ENCODE peak calls at places on chromosome 9, in ten cellular contexts. H is SJSA1; Z is CD4-positive, alpha-beta T cell; V is RWPE2; J is naive thymus-derived CD4-positive, alpha-beta T cell; P is CD4-positive, CD25-positive, alpha-beta regulatory T cell; O is uterus; M is CD8-positive, alpha-beta memory T cell; N is neuronal stem cell; D is left lung. S is an unnamed sample.

GRCh38 chr9:35059438-35059837 is 13.0 kb downstream of the VCP start:
- DNase-seq in H (no peak), Z (no peak), V (no peak), J (no peak), P (no peak), O (no peak), M (no peak), N (no peak), D (no peak), S (no peak)

GRCh38 chr9:121369595-121370265 is at the start of gene STOM:
- DNase-seq in H (no peak), Z (peak), V (peak), J (no peak), P (no peak), O (peak), M (peak), N (no peak), D (no peak), S (no peak)

GRCh38 chr9:6055213-6055612 is 39.8 kb upstream of the RANBP6 start:
- DNase-seq in H (peak), Z (no peak), V (no peak), J (peak), P (peak), O (peak), M (no peak), N (peak), D (no peak), S (peak)

GRCh38 chr9:128271112-128271511 is 4.7 kb downstream of the GOLGA2 start:
- DNase-seq in H (no peak), Z (no peak), V (no peak), J (no peak), P (no peak), O (no peak), M (no peak), N (no peak), D (no peak), S (no peak)

GRCh38 chr9:98303556-98304125 is 48.2 kb upstream of the TBC1D2 start:
- DNase-seq in H (no peak), Z (no peak), V (no peak), J (no peak), P (no peak), O (no peak), M (no peak), N (no peak), D (no peak), S (no peak)

GRCh38 chr9:93875330-93875729 is 79.8 kb downstream of the BARX1 start:
- DNase-seq in H (no peak), Z (no peak), V (no peak), J (no peak), P (no peak), O (no peak), M (no peak), N (no peak), D (no peak), S (no peak)

GRCh38 chr9:27151693-27152397 is 42.8 kb downstream of the TEK start:
- DNase-seq in H (peak), Z (no peak), V (no peak), J (no peak), P (no peak), O (no peak), M (no peak), N (no peak), D (no peak), S (no peak)

GRCh38 chr9:136464241-136464640 is 18.6 kb downstream of the SEC16A start:
- DNase-seq in H (no peak), Z (no peak), V (no peak), J (no peak), P (no peak), O (no peak), M (no peak), N (no peak), D (no peak), S (no peak)

GRCh38 chr9:27523141-27523540 is 949 bp upstream of the IFNK start:
- DNase-seq in H (no peak), Z (no peak), V (no peak), J (no peak), P (no peak), O (no peak), M (no peak), N (no peak), D (no peak), S (no peak)

GRCh38 chr9:88757406-88758010 is 222.5 kb downstream of the NXNL2 start:
- DNase-seq in H (no peak), Z (no peak), V (no peak), J (no peak), P (no peak), O (no peak), M (no peak), N (no peak), D (no peak), S (no peak)

GRCh38 chr9:131275332-131276106 is 791 bp downstream of the FAM78A start:
- DNase-seq in H (no peak), Z (no peak), V (no peak), J (no peak), P (no peak), O (no peak), M (no peak), N (no peak), D (no peak), S (no peak)

GRCh38 chr9:7816021-7816420 is 16.4 kb upstream of the DMAC1 start:
- DNase-seq in H (no peak), Z (no peak), V (no peak), J (no peak), P (no peak), O (no peak), M (no peak), N (no peak), D (no peak), S (no peak)

GRCh38 chr9:112750111-112750766 is at the start of gene SNX30:
- DNase-seq in H (peak), Z (peak), V (peak), J (peak), P (peak), O (peak), M (peak), N (peak), D (peak), S (peak)

GRCh38 chr9:94676446-94677148 is 37.3 kb upstream of the FBP1 start:
- DNase-seq in H (no peak), Z (no peak), V (no peak), J (no peak), P (no peak), O (no peak), M (no peak), N (no peak), D (no peak), S (no peak)

GRCh38 chr9:91724068-91724440 is 226.0 kb downstream of the ROR2 start:
- DNase-seq in H (no peak), Z (no peak), V (no peak), J (no peak), P (no peak), O (no peak), M (no peak), N (no peak), D (no peak), S (no peak)

GRCh38 chr9:131707050-131707449 is 32.8 kb downstream of the RAPGEF1 start:
- DNase-seq in H (no peak), Z (no peak), V (no peak), J (no peak), P (no peak), O (no peak), M (no peak), N (no peak), D (no peak), S (no peak)

GRCh38 chr9:113343732-113344231 is 3.7 kb upstream of the WDR31 start:
- DNase-seq in H (no peak), Z (no peak), V (no peak), J (no peak), P (no peak), O (peak), M (no peak), N (no peak), D (no peak), S (peak)

GRCh38 chr9:137676998-137677397 is 58.2 kb downstream of the EHMT1 start:
- DNase-seq in H (no peak), Z (no peak), V (no peak), J (no peak), P (no peak), O (no peak), M (no peak), N (no peak), D (no peak), S (no peak)

GRCh38 chr9:125977223-125977622 is 230.1 kb downstream of the PBX3 start:
- DNase-seq in H (peak), Z (no peak), V (no peak), J (no peak), P (no peak), O (no peak), M (no peak), N (no peak), D (no peak), S (no peak)

GRCh38 chr9:91119679-91120078 is 242.0 kb downstream of the AUH start:
- DNase-seq in H (peak), Z (no peak), V (no peak), J (no peak), P (no peak), O (no peak), M (no peak), N (no peak), D (no peak), S (no peak)

GRCh38 chr9:123507992-123508391 is 152.0 kb downstream of the CRB2 start:
- DNase-seq in H (no peak), Z (no peak), V (no peak), J (no peak), P (no peak), O (no peak), M (no peak), N (no peak), D (no peak), S (no peak)

GRCh38 chr9:76206821-76207220 is 187.4 kb downstream of the RFK start:
- DNase-seq in H (no peak), Z (no peak), V (no peak), J (no peak), P (no peak), O (no peak), M (no peak), N (no peak), D (no peak), S (no peak)

GRCh38 chr9:107131108-107131799 is 151.8 kb upstream of the RAD23B start:
- DNase-seq in H (no peak), Z (no peak), V (no peak), J (no peak), P (no peak), O (no peak), M (no peak), N (peak), D (no peak), S (no peak)

GRCh38 chr9:37944671-37945481 is 40.9 kb upstream of the SLC25A51 start:
- DNase-seq in H (peak), Z (no peak), V (no peak), J (no peak), P (no peak), O (no peak), M (no peak), N (peak), D (no peak), S (no peak)

GRCh38 chr9:124964056-124964455 is 23.2 kb upstream of the GOLGA1 start:
- DNase-seq in H (no peak), Z (no peak), V (no peak), J (no peak), P (no peak), O (no peak), M (no peak), N (no peak), D (no peak), S (no peak)

GRCh38 chr9:119811030-119811429 is 441.8 kb upstream of the BRINP1 start:
- DNase-seq in H (peak), Z (no peak), V (no peak), J (no peak), P (no peak), O (no peak), M (no peak), N (no peak), D (no peak), S (no peak)

GRCh38 chr9:22742401-22742800 is 295.8 kb downstream of the DMRTA1 start:
- DNase-seq in H (no peak), Z (no peak), V (no peak), J (no peak), P (no peak), O (no peak), M (no peak), N (no peak), D (no peak), S (no peak)

GRCh38 chr9:136438909-136439549 is 616 bp downstream of the INPP5E start:
- DNase-seq in H (peak), Z (peak), V (peak), J (peak), P (peak), O (no peak), M (peak), N (no peak), D (peak), S (no peak)

GRCh38 chr9:68822596-68823165 is 117.6 kb downstream of the PIP5K1B start:
- DNase-seq in H (no peak), Z (no peak), V (no peak), J (no peak), P (no peak), O (no peak), M (no peak), N (no peak), D (no peak), S (peak)

GRCh38 chr9:131837836-131838235 is 98.0 kb upstream of the RAPGEF1 start:
- DNase-seq in H (no peak), Z (no peak), V (no peak), J (no peak), P (no peak), O (no peak), M (no peak), N (no peak), D (no peak), S (no peak)

GRCh38 chr9:4987996-4988421 is 2.9 kb downstream of the JAK2 start:
- DNase-seq in H (peak), Z (peak), V (no peak), J (peak), P (peak), O (peak), M (peak), N (peak), D (no peak), S (peak)

GRCh38 chr9:114238919-114239879 is 83.7 kb upstream of the ORM1 start:
- DNase-seq in H (no peak), Z (no peak), V (no peak), J (no peak), P (no peak), O (no peak), M (no peak), N (no peak), D (peak), S (no peak)

GRCh38 chr9:133803745-133804144 is 65.6 kb upstream of the SARDH start:
- DNase-seq in H (no peak), Z (no peak), V (no peak), J (no peak), P (no peak), O (no peak), M (no peak), N (no peak), D (no peak), S (no peak)
- H3K27ac ChIP-seq in H (no peak), Z (no peak), V (no peak), J (no peak), P (no peak), O (no peak), M (no peak), N (no peak), D (no peak), S (no peak)

GRCh38 chr9:36866840-36867239 is 167.2 kb downstream of the PAX5 start:
- DNase-seq in H (no peak), Z (no peak), V (no peak), J (no peak), P (no peak), O (no peak), M (no peak), N (no peak), D (peak), S (no peak)

GRCh38 chr9:36867672-36868471 is 166.2 kb downstream of the PAX5 start:
- DNase-seq in H (no peak), Z (no peak), V (no peak), J (no peak), P (no peak), O (no peak), M (no peak), N (no peak), D (no peak), S (no peak)

GRCh38 chr9:36868591-36869282 is 165.3 kb downstream of the PAX5 start:
- DNase-seq in H (no peak), Z (no peak), V (no peak), J (no peak), P (no peak), O (no peak), M (no peak), N (no peak), D (no peak), S (no peak)

GRCh38 chr9:36865731-36866635 is 168.1 kb downstream of the PAX5 start:
- DNase-seq in H (no peak), Z (no peak), V (no peak), J (no peak), P (no peak), O (no peak), M (no peak), N (no peak), D (peak), S (no peak)

DNA sequence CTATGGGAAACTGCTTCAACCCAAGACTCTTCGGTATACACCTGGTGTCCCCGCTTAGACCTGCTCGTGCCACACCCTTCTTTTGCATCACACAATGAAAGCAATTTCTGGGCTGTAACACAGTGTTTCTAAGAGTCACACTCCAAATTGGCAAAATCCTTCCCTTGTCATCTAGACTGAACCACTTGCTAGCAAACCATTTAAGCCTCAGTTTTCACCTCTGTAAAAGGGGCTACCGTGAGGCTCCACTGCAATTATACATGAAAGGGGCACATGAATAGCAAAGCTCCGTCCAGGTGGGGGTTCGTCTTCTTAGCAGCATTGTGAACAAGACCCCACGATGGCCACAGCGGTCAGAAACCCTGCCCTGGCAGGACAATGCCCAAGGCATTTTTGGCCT is 166.8 kb downstream of the PAX5 start:
- DNase-seq in H (no peak), Z (no peak), V (no peak), J (no peak), P (no peak), O (no peak), M (no peak), N (no peak), D (no peak), S (no peak)
- H3K27ac ChIP-seq in H (no peak), Z (no peak), V (no peak), J (no peak), P (no peak), O (no peak), M (no peak), N (no peak), D (no peak), S (no peak)

GRCh38 chr9:109320734-109321448 is at the start of gene EPB41L4B:
- DNase-seq in H (peak), Z (peak), V (peak), J (peak), P (peak), O (peak), M (peak), N (peak), D (peak), S (peak)

GRCh38 chr9:109325089-109325488 is 4.2 kb upstream of the EPB41L4B start:
- DNase-seq in H (no peak), Z (no peak), V (no peak), J (no peak), P (no peak), O (no peak), M (no peak), N (no peak), D (no peak), S (no peak)

GRCh38 chr9:109321727-109322126 is 868 bp upstream of the EPB41L4B start:
- DNase-seq in H (no peak), Z (no peak), V (no peak), J (no peak), P (no peak), O (no peak), M (no peak), N (no peak), D (no peak), S (no peak)

GRCh38 chr9:109320338-109320733 is 523 bp downstream of the EPB41L4B start:
- DNase-seq in H (no peak), Z (no peak), V (no peak), J (no peak), P (no peak), O (no peak), M (no peak), N (peak), D (peak), S (no peak)

GRCh38 chr9:109323771-109324170 is 2.9 kb upstream of the EPB41L4B start:
- DNase-seq in H (no peak), Z (no peak), V (no peak), J (no peak), P (no peak), O (no peak), M (no peak), N (no peak), D (no peak), S (no peak)
- H3K27ac ChIP-seq in H (no peak), Z (no peak), V (no peak), J (no peak), P (no peak), O (no peak), M (no peak), N (no peak), D (no peak), S (no peak)

DNA sequence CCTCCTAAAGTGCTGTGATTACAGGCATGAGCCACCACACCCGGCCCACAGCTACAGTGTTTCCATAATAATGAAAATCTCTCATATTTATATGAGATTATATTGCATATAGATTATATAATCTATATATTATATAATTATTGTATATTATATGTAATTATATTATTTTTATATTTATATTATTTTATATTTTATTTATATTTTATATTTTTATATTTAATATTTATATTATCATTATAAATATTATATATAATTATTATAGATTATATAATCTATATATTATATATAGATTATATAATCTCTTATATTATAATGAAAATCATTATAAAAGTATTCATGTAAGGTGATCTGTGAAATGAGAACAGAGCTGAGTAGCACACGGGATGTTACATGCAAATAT is 11.5 kb downstream of the ANKRD18B start:
- DNase-seq in H (no peak), Z (no peak), V (no peak), J (no peak), P (no peak), O (no peak), M (no peak), N (no peak), D (no peak), S (no peak)
- H3K27ac ChIP-seq in H (no peak), Z (no peak), V (no peak), J (no peak), P (no peak), O (no peak), M (no peak), N (no peak), D (no peak), S (no peak)

GRCh38 chr9:129365196-129365595 is 187.1 kb upstream of the IER5L start:
- DNase-seq in H (no peak), Z (no peak), V (no peak), J (no peak), P (no peak), O (no peak), M (no peak), N (no peak), D (no peak), S (no peak)

GRCh38 chr9:129361196-129361595 is 183.1 kb upstream of the IER5L start:
- DNase-seq in H (no peak), Z (no peak), V (no peak), J (no peak), P (no peak), O (no peak), M (no peak), N (no peak), D (peak), S (no peak)

GRCh38 chr9:129359871-129360536 is 181.9 kb upstream of the IER5L start:
- DNase-seq in H (no peak), Z (no peak), V (no peak), J (no peak), P (no peak), O (no peak), M (no peak), N (no peak), D (peak), S (no peak)

GRCh38 chr9:129362287-129363098 is 184.4 kb upstream of the IER5L start:
- DNase-seq in H (no peak), Z (no peak), V (no peak), J (no peak), P (no peak), O (no peak), M (no peak), N (no peak), D (peak), S (no peak)

DNA sequence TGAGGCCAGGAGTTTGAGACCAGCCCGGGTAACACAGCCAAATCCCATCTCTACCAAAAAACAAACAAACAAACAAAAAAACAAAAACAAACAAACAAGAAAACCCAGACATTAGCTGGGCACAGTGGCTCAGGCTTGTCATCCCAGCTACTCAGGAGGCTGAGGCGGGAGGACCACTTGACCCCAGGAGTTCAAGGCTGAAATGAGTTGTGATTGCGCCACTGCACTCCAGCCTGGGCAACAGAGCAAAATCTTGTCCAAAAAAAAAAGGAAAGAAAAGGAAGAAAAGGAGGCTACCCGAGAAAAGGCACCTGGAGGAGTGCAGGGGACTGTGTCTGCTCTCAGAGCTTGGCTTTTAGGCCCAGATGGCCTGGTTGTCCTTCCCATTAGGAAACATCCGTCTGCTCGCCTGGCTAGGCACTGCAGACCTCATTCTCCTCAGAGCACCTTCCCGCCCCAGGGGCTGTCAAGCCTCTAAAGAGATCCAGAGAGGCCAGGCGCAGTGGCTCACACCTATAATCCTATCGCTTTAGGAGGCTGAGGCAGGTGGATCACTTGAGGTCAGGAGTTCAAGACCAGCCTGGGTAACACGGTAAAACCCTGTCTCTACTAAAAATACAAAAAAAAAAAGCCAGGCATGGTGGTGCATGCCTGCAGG is 185.3 kb upstream of the IER5L start:
- DNase-seq in H (no peak), Z (no peak), V (no peak), J (no peak), P (no peak), O (no peak), M (no peak), N (no peak), D (peak), S (no peak)
- H3K27ac ChIP-seq in H (no peak), Z (no peak), V (no peak), J (no peak), P (no peak), O (no peak), M (no peak), N (no peak), D (no peak), S (no peak)

S was measured in substantia nigra.